ENCODE peak calls at places on chromosomes 7 and 10, in five cellular contexts. One of them, this sample, is unnamed.

GRCh38 chr7:151367304-151367703 is 25.7 kb downstream of the NUB1 start:
- DNase-seq in HTR-8/SVneo: no peak
- DNase-seq in choroid plexus epithelial cell: peak
- DNase-seq in NCI-H345: no peak
- DNase-seq in mesothelial cell of epicardium: no peak
- DNase-seq in this sample: no peak

GRCh38 chr7:112869111-112869774 is 79.0 kb upstream of the TMEM168 start:
- DNase-seq in HTR-8/SVneo: peak
- DNase-seq in mesothelial cell of epicardium: no peak
- DNase-seq in choroid plexus epithelial cell: peak
- DNase-seq in NCI-H345: no peak
- DNase-seq in this sample: no peak

GRCh38 chr7:92691578-92691977 is 101.4 kb upstream of the FAM133B start:
- DNase-seq in mesothelial cell of epicardium: no peak
- DNase-seq in HTR-8/SVneo: peak
- DNase-seq in choroid plexus epithelial cell: peak
- DNase-seq in NCI-H345: peak
- DNase-seq in this sample: no peak

GRCh38 chr7:70271617-70272081 is 673.4 kb downstream of the AUTS2 start:
- DNase-seq in mesothelial cell of epicardium: no peak
- DNase-seq in NCI-H345: no peak
- DNase-seq in HTR-8/SVneo: peak
- DNase-seq in choroid plexus epithelial cell: no peak
- DNase-seq in this sample: no peak

GRCh38 chr7:118858651-118859149 is 634.2 kb downstream of the ANKRD7 start:
- DNase-seq in mesothelial cell of epicardium: no peak
- DNase-seq in choroid plexus epithelial cell: no peak
- DNase-seq in HTR-8/SVneo: no peak
- DNase-seq in NCI-H345: no peak
- DNase-seq in this sample: no peak

GRCh38 chr10:34181545-34182300 is 633.4 kb downstream of the PARD3 start:
- DNase-seq in NCI-H345: no peak
- DNase-seq in choroid plexus epithelial cell: peak
- DNase-seq in mesothelial cell of epicardium: no peak
- DNase-seq in HTR-8/SVneo: no peak
- DNase-seq in this sample: no peak

GRCh38 chr7:157352506-157352905 is 15.7 kb downstream of the DNAJB6 start:
- DNase-seq in NCI-H345: no peak
- DNase-seq in mesothelial cell of epicardium: no peak
- DNase-seq in HTR-8/SVneo: no peak
- DNase-seq in choroid plexus epithelial cell: no peak
- DNase-seq in this sample: no peak

GRCh38 chr10:76839276-76839675 is 798.3 kb downstream of the KCNMA1 start:
- DNase-seq in choroid plexus epithelial cell: no peak
- DNase-seq in NCI-H345: no peak
- DNase-seq in HTR-8/SVneo: no peak
- DNase-seq in mesothelial cell of epicardium: no peak
- DNase-seq in this sample: no peak

GRCh38 chr7:584122-584465 is 64.4 kb upstream of the PDGFA start:
- DNase-seq in choroid plexus epithelial cell: no peak
- DNase-seq in mesothelial cell of epicardium: no peak
- DNase-seq in HTR-8/SVneo: no peak
- DNase-seq in NCI-H345: no peak
- DNase-seq in this sample: no peak

GRCh38 chr7:1254281-1255082 is 21.8 kb downstream of the UNCX start:
- DNase-seq in NCI-H345: no peak
- DNase-seq in HTR-8/SVneo: no peak
- DNase-seq in choroid plexus epithelial cell: no peak
- DNase-seq in mesothelial cell of epicardium: no peak
- DNase-seq in this sample: no peak

GRCh38 chr7:94656925-94657731 is 1.2 kb upstream of the SGCE start:
- DNase-seq in mesothelial cell of epicardium: no peak
- DNase-seq in choroid plexus epithelial cell: peak
- DNase-seq in NCI-H345: peak
- DNase-seq in HTR-8/SVneo: no peak
- DNase-seq in this sample: no peak

GRCh38 chr7:13288516-13288915 is 601.1 kb downstream of the ARL4A start:
- DNase-seq in HTR-8/SVneo: no peak
- DNase-seq in NCI-H345: no peak
- DNase-seq in mesothelial cell of epicardium: no peak
- DNase-seq in choroid plexus epithelial cell: no peak
- DNase-seq in this sample: no peak

GRCh38 chr10:17910144-17910789 is 41.5 kb upstream of the SLC39A12 start:
- DNase-seq in mesothelial cell of epicardium: no peak
- DNase-seq in HTR-8/SVneo: peak
- DNase-seq in NCI-H345: no peak
- DNase-seq in choroid plexus epithelial cell: peak
- DNase-seq in this sample: no peak

GRCh38 chr7:147438216-147438615 is 1152.3 kb upstream of the C7orf33 start:
- DNase-seq in NCI-H345: no peak
- DNase-seq in choroid plexus epithelial cell: no peak
- DNase-seq in mesothelial cell of epicardium: no peak
- DNase-seq in HTR-8/SVneo: no peak
- DNase-seq in this sample: no peak

GRCh38 chr7:45973725-45974532 is 52.9 kb upstream of the IGFBP3 start:
- DNase-seq in NCI-H345: no peak
- DNase-seq in choroid plexus epithelial cell: peak
- DNase-seq in mesothelial cell of epicardium: no peak
- DNase-seq in HTR-8/SVneo: peak
- DNase-seq in this sample: no peak

GRCh38 chr10:126930506-126931458 is 25.6 kb downstream of the DOCK1 start:
- DNase-seq in HTR-8/SVneo: no peak
- DNase-seq in NCI-H345: no peak
- DNase-seq in mesothelial cell of epicardium: no peak
- DNase-seq in choroid plexus epithelial cell: peak
- DNase-seq in this sample: no peak

GRCh38 chr10:132916421-132916841 is 25.9 kb downstream of the CFAP46 start:
- DNase-seq in choroid plexus epithelial cell: no peak
- DNase-seq in HTR-8/SVneo: no peak
- DNase-seq in NCI-H345: no peak
- DNase-seq in mesothelial cell of epicardium: peak
- DNase-seq in this sample: no peak

GRCh38 chr10:24718031-24718855 is 5.4 kb downstream of the ARHGAP21 start:
- DNase-seq in choroid plexus epithelial cell: peak
- DNase-seq in HTR-8/SVneo: peak
- DNase-seq in mesothelial cell of epicardium: no peak
- DNase-seq in NCI-H345: no peak
- DNase-seq in this sample: no peak

GRCh38 chr10:120963053-120963533 is 111.9 kb downstream of the WDR11 start:
- DNase-seq in HTR-8/SVneo: no peak
- DNase-seq in mesothelial cell of epicardium: no peak
- DNase-seq in choroid plexus epithelial cell: no peak
- DNase-seq in NCI-H345: no peak
- DNase-seq in this sample: no peak

GRCh38 chr10:43230909-43231522 is 35.8 kb downstream of the RASGEF1A start:
- DNase-seq in mesothelial cell of epicardium: no peak
- DNase-seq in HTR-8/SVneo: no peak
- DNase-seq in choroid plexus epithelial cell: no peak
- DNase-seq in NCI-H345: no peak
- DNase-seq in this sample: peak

GRCh38 chr7:45591101-45591906 is 17.1 kb downstream of the ADCY1 start:
- DNase-seq in mesothelial cell of epicardium: no peak
- DNase-seq in choroid plexus epithelial cell: no peak
- DNase-seq in NCI-H345: no peak
- DNase-seq in HTR-8/SVneo: no peak
- DNase-seq in this sample: no peak

GRCh38 chr10:119270893-119271361 is 63.6 kb downstream of the GRK5 start:
- DNase-seq in choroid plexus epithelial cell: peak
- DNase-seq in mesothelial cell of epicardium: no peak
- DNase-seq in HTR-8/SVneo: no peak
- DNase-seq in NCI-H345: no peak
- DNase-seq in this sample: no peak

GRCh38 chr10:68099736-68100135 is 9.6 kb upstream of the MYPN start:
- DNase-seq in choroid plexus epithelial cell: peak
- DNase-seq in HTR-8/SVneo: no peak
- DNase-seq in NCI-H345: no peak
- DNase-seq in mesothelial cell of epicardium: no peak
- DNase-seq in this sample: no peak

GRCh38 chr7:11077816-11078215 is 104.1 kb downstream of the PHF14 start:
- DNase-seq in HTR-8/SVneo: no peak
- DNase-seq in choroid plexus epithelial cell: peak
- DNase-seq in NCI-H345: no peak
- DNase-seq in mesothelial cell of epicardium: no peak
- DNase-seq in this sample: no peak

GRCh38 chr7:138875794-138876193 is 77.8 kb upstream of the ATP6V0A4 start:
- DNase-seq in HTR-8/SVneo: peak
- DNase-seq in mesothelial cell of epicardium: no peak
- DNase-seq in NCI-H345: no peak
- DNase-seq in choroid plexus epithelial cell: peak
- DNase-seq in this sample: no peak

GRCh38 chr7:47505317-47506007 is 76.4 kb downstream of the TNS3 start:
- DNase-seq in mesothelial cell of epicardium: no peak
- DNase-seq in HTR-8/SVneo: no peak
- DNase-seq in choroid plexus epithelial cell: no peak
- DNase-seq in NCI-H345: no peak
- DNase-seq in this sample: no peak

GRCh38 chr10:31698169-31698890 is 230.3 kb downstream of the ARHGAP12 start:
- DNase-seq in NCI-H345: no peak
- DNase-seq in mesothelial cell of epicardium: no peak
- DNase-seq in HTR-8/SVneo: no peak
- DNase-seq in choroid plexus epithelial cell: peak
- DNase-seq in this sample: no peak

GRCh38 chr10:87721781-87722180 is 62.1 kb downstream of the PAPSS2 start:
- DNase-seq in mesothelial cell of epicardium: no peak
- DNase-seq in NCI-H345: no peak
- DNase-seq in HTR-8/SVneo: no peak
- DNase-seq in choroid plexus epithelial cell: peak
- DNase-seq in this sample: no peak

GRCh38 chr7:30934732-30935568 is 23.3 kb downstream of the AQP1 start:
- DNase-seq in NCI-H345: no peak
- DNase-seq in mesothelial cell of epicardium: no peak
- DNase-seq in choroid plexus epithelial cell: no peak
- DNase-seq in HTR-8/SVneo: no peak
- DNase-seq in this sample: no peak

GRCh38 chr10:122565766-122566206 is 5.2 kb downstream of the DMBT1 start:
- DNase-seq in mesothelial cell of epicardium: peak
- DNase-seq in NCI-H345: peak
- DNase-seq in HTR-8/SVneo: peak
- DNase-seq in choroid plexus epithelial cell: peak
- DNase-seq in this sample: peak

GRCh38 chr10:43120948-43121290 is 17.3 kb upstream of the CSGALNACT2 start:
- DNase-seq in mesothelial cell of epicardium: no peak
- DNase-seq in NCI-H345: no peak
- DNase-seq in choroid plexus epithelial cell: no peak
- DNase-seq in HTR-8/SVneo: no peak
- DNase-seq in this sample: no peak

GRCh38 chr7:28755255-28755654 is 202.9 kb downstream of the TRIL start:
- DNase-seq in NCI-H345: no peak
- DNase-seq in HTR-8/SVneo: peak
- DNase-seq in mesothelial cell of epicardium: no peak
- DNase-seq in choroid plexus epithelial cell: no peak
- DNase-seq in this sample: peak

GRCh38 chr10:25465582-25466372 is 291.0 kb downstream of the GPR158 start:
- DNase-seq in NCI-H345: peak
- DNase-seq in choroid plexus epithelial cell: no peak
- DNase-seq in mesothelial cell of epicardium: no peak
- DNase-seq in HTR-8/SVneo: no peak
- DNase-seq in this sample: no peak

GRCh38 chr10:227014-227413 is 91.8 kb downstream of the ZMYND11 start:
- DNase-seq in NCI-H345: no peak
- DNase-seq in HTR-8/SVneo: no peak
- DNase-seq in mesothelial cell of epicardium: no peak
- DNase-seq in choroid plexus epithelial cell: peak
- DNase-seq in this sample: no peak